ENCODE peak calls at places on chromosomes 16 and 17, in six cellular contexts. U is left ventricle myocardium inferior; L is ascending aorta; F is A549; D is sigmoid colon; Y is CD4-positive, alpha-beta T cell. Z is an unnamed sample.

GRCh38 chr17:76384222-76384986 is at the start of gene SPHK1:
- DNase-seq in U (peak; percentile 78), L (no peak), D (peak; percentile 78), Y (peak; percentile 53), F (peak; percentile 90), Z (peak; percentile 88)

GRCh38 chr16:4384497-4384896 is 12.8 kb downstream of the VASN start:
- DNase-seq in Y (no peak), L (no peak), F (no peak), D (no peak), U (peak; percentile 41), Z (no peak)

GRCh38 chr16:3118846-3119245 is 6.5 kb downstream of the ZNF205 start:
- DNase-seq in Y (no peak), L (no peak), F (no peak), D (no peak), U (no peak), Z (no peak)

GRCh38 chr17:58153046-58153445 is 4.9 kb downstream of the OR4D1 start:
- DNase-seq in D (no peak), L (no peak), Y (peak; percentile 63), U (no peak), F (no peak), Z (no peak)

GRCh38 chr17:18860161-18860972 is 2.4 kb downstream of the PRPSAP2 start:
- DNase-seq in F (no peak), U (no peak), L (no peak), D (no peak), Y (no peak), Z (no peak)

GRCh38 chr16:85266857-85267256 is 154.6 kb upstream of the CIBAR2 start:
- DNase-seq in F (no peak), U (no peak), D (no peak), L (no peak), Y (no peak), Z (no peak)

GRCh38 chr16:10386517-10387377 is 886 bp downstream of the ATF7IP2 start:
- DNase-seq in F (no peak), D (no peak), L (no peak), Y (no peak), U (no peak), Z (no peak)

GRCh38 chr17:20896153-20896649 is 146.6 kb downstream of the USP22 start:
- DNase-seq in Y (peak; percentile 10), U (no peak), L (no peak), F (no peak), D (peak; percentile 70), Z (no peak)

GRCh38 chr17:79789943-79790804 is 6.7 kb downstream of the CBX8 start:
- DNase-seq in D (no peak), U (no peak), F (peak; percentile 95), Y (no peak), L (no peak), Z (peak; percentile 79)

GRCh38 chr17:64315032-64315490 is 52.0 kb upstream of the TEX2 start:
- DNase-seq in D (peak; percentile 95), Y (no peak), L (peak; percentile 51), F (no peak), U (peak; percentile 93), Z (peak; percentile 89)

GRCh38 chr16:79355600-79356358 is 244.8 kb downstream of the MAF start:
- DNase-seq in F (no peak), U (no peak), L (no peak), Y (no peak), D (no peak), Z (no peak)

GRCh38 chr16:29974291-29975133 is 844 bp downstream of the TAOK2 start:
- DNase-seq in F (peak; percentile 27), U (no peak), Y (no peak), D (no peak), L (no peak), Z (peak; percentile 70)

GRCh38 chr16:3998793-3999478 is 117.3 kb downstream of the ADCY9 start:
- DNase-seq in D (no peak), Y (no peak), L (no peak), U (no peak), F (no peak), Z (no peak)

GRCh38 chr16:14007460-14007859 is 63.7 kb upstream of the MRTFB start:
- DNase-seq in D (no peak), L (no peak), U (no peak), Y (no peak), F (no peak), Z (no peak)

GRCh38 chr16:89010210-89010925 is 33.4 kb upstream of the CBFA2T3 start:
- DNase-seq in L (no peak), F (no peak), D (peak; percentile 26), U (no peak), Y (no peak), Z (peak; percentile 53)

GRCh38 chr16:74865922-74866598 is 91.4 kb upstream of the FA2H start:
- DNase-seq in F (no peak), D (no peak), U (no peak), Y (no peak), L (no peak), Z (no peak)

GRCh38 chr16:74868501-74868900 is 93.9 kb upstream of the FA2H start:
- DNase-seq in D (no peak), F (no peak), L (no peak), U (no peak), Y (no peak), Z (no peak)

GRCh38 chr16:74867281-74867849 is 92.7 kb upstream of the FA2H start:
- DNase-seq in U (no peak), D (no peak), Y (no peak), F (no peak), L (no peak), Z (no peak)

GRCh38 chr16:74871608-74872007 is 97.0 kb upstream of the FA2H start:
- DNase-seq in F (no peak), U (no peak), L (no peak), Y (no peak), D (no peak), Z (no peak)

DNA sequence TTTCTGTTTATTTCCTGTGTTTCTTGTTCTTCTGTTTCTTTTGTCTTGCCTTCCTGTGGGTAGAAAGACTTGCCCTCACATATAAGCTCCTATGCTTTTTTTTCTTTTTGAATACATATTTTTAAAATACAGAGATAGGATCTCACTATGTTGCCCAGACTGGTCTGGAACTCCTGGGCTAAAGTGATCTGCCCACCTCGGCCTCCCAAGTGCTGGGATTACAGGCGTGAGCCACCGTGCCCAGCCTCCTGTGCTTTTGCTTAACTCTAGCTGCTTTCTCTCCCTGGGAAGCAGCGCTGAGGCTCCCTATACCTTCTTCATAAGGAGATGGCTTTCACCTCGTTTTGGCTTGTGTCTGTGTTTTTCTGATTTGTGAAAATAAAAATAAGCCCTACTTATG is 93.4 kb upstream of the FA2H start:
- DNase-seq in D (no peak), U (no peak), F (no peak), Y (no peak), L (no peak), Z (no peak)
- H3K27ac ChIP-seq in D (no peak overlapping the region), U (peak overlapping the region; percentile 79), F (no peak overlapping the region), Y (peak overlapping the region; percentile 15), L (no peak overlapping the region), Z (peak overlapping the region; percentile 60)

DNA sequence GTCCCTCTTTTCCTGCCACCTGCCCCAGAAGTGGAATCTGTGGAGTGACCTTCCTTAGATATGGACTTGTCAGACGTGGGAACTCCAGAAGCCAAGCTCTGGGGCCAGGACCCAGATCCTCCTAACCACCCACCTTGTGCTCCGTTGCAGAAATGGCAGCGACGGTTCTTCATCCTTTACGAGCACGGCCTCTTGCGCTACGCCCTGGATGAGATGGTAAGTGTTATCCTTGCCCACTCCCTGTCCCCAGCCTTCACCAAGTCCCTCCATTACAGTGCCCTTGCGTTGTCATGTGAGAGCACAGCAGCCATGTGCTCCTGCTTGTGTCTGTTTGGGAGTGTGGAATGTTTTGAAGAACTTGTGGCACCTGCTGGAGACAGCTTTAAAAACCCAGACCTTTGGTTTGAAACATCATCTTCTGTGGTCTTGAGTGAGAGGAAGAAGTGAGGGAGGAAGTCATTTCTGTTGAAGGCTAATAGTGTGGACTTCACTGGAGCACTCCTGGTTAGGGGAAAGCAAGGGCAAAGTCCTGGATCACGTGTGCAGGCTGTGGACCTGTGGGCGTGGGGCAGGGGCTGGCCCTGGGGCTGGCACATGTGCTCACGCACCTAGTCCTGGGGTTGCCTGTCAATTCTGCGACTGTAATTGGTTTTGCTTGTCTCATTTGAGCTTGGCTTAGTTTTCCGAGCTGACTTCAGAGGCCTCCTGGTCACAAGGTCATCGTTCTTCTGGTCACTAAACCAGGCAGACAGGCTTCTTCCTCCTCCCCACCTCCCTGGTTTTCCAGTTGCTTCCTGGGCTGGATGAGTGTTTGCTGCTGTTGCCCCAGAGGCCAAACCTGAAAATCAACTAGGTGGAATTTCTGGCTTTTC is 35.8 kb downstream of the MPRIP start:
- DNase-seq in L (no peak), D (peak; percentile 33), F (no peak), Y (no peak), U (no peak), Z (peak; percentile 46)
- H3K27ac ChIP-seq in L (no peak overlapping the region), D (no peak overlapping the region), F (peak overlapping the region; percentile 24), Y (no peak overlapping the region), U (peak overlapping the region; percentile 74), Z (no peak overlapping the region)

DNA sequence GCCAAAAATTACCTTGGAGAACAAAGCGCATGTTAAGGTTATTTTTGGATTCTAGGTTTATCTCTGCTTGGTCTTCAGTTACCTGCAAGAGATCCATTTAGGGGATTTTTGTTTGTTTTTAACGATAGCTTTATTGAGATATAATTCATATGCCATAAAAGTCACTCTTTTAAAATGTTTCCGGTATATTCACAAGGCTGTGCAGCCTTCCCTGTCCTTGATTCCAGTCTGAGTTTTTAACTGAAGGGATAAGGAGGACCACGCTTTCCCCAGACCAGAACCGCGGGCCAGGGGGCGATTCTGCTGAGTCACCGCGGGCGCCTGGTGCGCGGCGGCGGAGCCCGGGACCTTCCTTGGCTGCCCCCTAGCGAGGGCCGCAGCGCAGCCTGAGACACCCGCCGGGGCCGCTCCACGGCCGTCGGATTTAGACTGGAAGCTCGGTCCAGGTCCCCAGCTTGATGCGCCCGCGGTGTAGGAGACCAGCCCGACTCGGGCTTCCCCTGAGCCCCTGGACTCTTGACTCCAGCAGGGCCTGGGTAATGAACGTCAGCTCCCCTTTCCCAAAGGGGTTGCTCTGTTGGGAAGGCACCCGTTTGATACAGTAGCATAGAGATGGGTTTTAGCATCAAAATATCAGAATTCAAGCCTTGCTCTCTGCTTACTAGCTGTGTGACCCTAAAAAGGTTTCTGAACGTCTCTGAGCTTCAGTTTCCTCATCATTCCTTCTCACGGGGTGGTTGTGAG is 50.0 kb upstream of the STH start:
- DNase-seq in Y (peak; percentile 41), U (peak; percentile 78), L (peak; percentile 12), D (peak; percentile 86), F (peak; percentile 94), Z (peak; percentile 89)
- H3K27ac ChIP-seq in Y (no peak overlapping the region), U (peak overlapping the region; percentile 39), L (no peak overlapping the region), D (peak overlapping the region; percentile 67), F (peak overlapping the region; percentile 90), Z (no peak overlapping the region)

GRCh38 chr17:1744551-1745512 is 2.2 kb downstream of the SERPINF2 start:
- DNase-seq in U (no peak), L (no peak), D (no peak), Y (no peak), F (no peak), Z (no peak)
- H3K27ac ChIP-seq in U (peak overlapping the region; percentile 38), L (peak overlapping the region; percentile 25), D (no peak overlapping the region), Y (no peak overlapping the region), F (no peak overlapping the region), Z (no peak overlapping the region)

GRCh38 chr17:40290629-40291296 is 3.1 kb downstream of the CDC6 start:
- DNase-seq in D (no peak), U (no peak), F (peak; percentile 81), Y (no peak), L (no peak), Z (no peak)
- H3K27ac ChIP-seq in D (peak overlapping the region; percentile 18), U (peak overlapping the region; percentile 23), F (peak overlapping the region; percentile 3), Y (no peak overlapping the region), L (no peak overlapping the region), Z (no peak overlapping the region)

GRCh38 chr17:61253293-61253801 is 146.3 kb upstream of the TBX2 start:
- DNase-seq in U (peak; percentile 49), L (no peak), Y (no peak), D (no peak), F (no peak), Z (no peak)
- H3K27ac ChIP-seq in U (peak overlapping the region; percentile 78), L (peak overlapping the region; percentile 91), Y (no peak overlapping the region), D (peak overlapping the region; percentile 65), F (no peak overlapping the region), Z (peak overlapping the region; percentile 73)

Z was measured in upper lobe of right lung.